ENCODE peak calls at places on chromosome 13, in six cellular contexts. One of them, this sample, is unnamed.

GRCh38 chr13:113118328-113119021 is 4.1 kb upstream of the F10 start:
- DNase-seq in H1: peak; percentile 41
- DNase-seq in HepG2: no peak
- DNase-seq in SK-N-SH: no peak
- DNase-seq in K562: no peak
- DNase-seq in GM12878: no peak
- DNase-seq in this sample: no peak

GRCh38 chr13:112688560-112689497 is 1.0 kb upstream of the ATP11A start:
- DNase-seq in H1: peak; percentile 65
- DNase-seq in HepG2: peak; percentile 24
- DNase-seq in K562: peak; percentile 19
- DNase-seq in SK-N-SH: no peak
- DNase-seq in GM12878: no peak
- DNase-seq in this sample: peak; percentile 85

GRCh38 chr13:31038834-31039552 is 106.5 kb downstream of the TEX26 start:
- DNase-seq in H1: no peak
- DNase-seq in GM12878: peak; percentile 84
- DNase-seq in HepG2: no peak
- DNase-seq in SK-N-SH: no peak
- DNase-seq in K562: no peak
- DNase-seq in this sample: peak; percentile 83

GRCh38 chr13:95677564-95678386 is 836 bp downstream of the DNAJC3 start:
- DNase-seq in K562: no peak
- DNase-seq in SK-N-SH: no peak
- DNase-seq in GM12878: no peak
- DNase-seq in H1: no peak
- DNase-seq in HepG2: no peak
- DNase-seq in this sample: no peak

GRCh38 chr13:20713014-20713376 is 9.5 kb downstream of the IL17D start:
- DNase-seq in GM12878: no peak
- DNase-seq in SK-N-SH: no peak
- DNase-seq in H1: no peak
- DNase-seq in K562: no peak
- DNase-seq in HepG2: no peak
- DNase-seq in this sample: no peak

GRCh38 chr13:114089751-114090400 is 42.5 kb downstream of the RASA3 start:
- DNase-seq in SK-N-SH: no peak
- DNase-seq in K562: no peak
- DNase-seq in GM12878: no peak
- DNase-seq in HepG2: no peak
- DNase-seq in H1: no peak
- DNase-seq in this sample: no peak

GRCh38 chr13:43154083-43154739 is 130.8 kb downstream of the DNAJC15 start:
- DNase-seq in H1: no peak
- DNase-seq in K562: no peak
- DNase-seq in HepG2: no peak
- DNase-seq in GM12878: no peak
- DNase-seq in SK-N-SH: no peak
- DNase-seq in this sample: no peak

GRCh38 chr13:35164324-35164932 is 222.4 kb downstream of the NBEA start:
- DNase-seq in GM12878: peak; percentile 40
- DNase-seq in HepG2: peak; percentile 20
- DNase-seq in K562: peak; percentile 6
- DNase-seq in H1: no peak
- DNase-seq in SK-N-SH: peak; percentile 16
- DNase-seq in this sample: peak; percentile 1

GRCh38 chr13:95204231-95204765 is 97.0 kb downstream of the ABCC4 start:
- DNase-seq in K562: no peak
- DNase-seq in GM12878: no peak
- DNase-seq in SK-N-SH: no peak
- DNase-seq in H1: no peak
- DNase-seq in HepG2: no peak
- DNase-seq in this sample: peak; percentile 71

GRCh38 chr13:46172531-46172991 is 9.4 kb downstream of the LCP1 start:
- DNase-seq in GM12878: no peak
- DNase-seq in SK-N-SH: no peak
- DNase-seq in HepG2: no peak
- DNase-seq in H1: no peak
- DNase-seq in K562: no peak
- DNase-seq in this sample: peak; percentile 56

GRCh38 chr13:43369319-43369718 is 345.9 kb downstream of the DNAJC15 start:
- DNase-seq in K562: no peak
- DNase-seq in SK-N-SH: no peak
- DNase-seq in H1: no peak
- DNase-seq in HepG2: no peak
- DNase-seq in GM12878: no peak
- DNase-seq in this sample: no peak

GRCh38 chr13:44050450-44051063 is 170.9 kb downstream of the LACC1 start:
- DNase-seq in SK-N-SH: peak; percentile 33
- DNase-seq in GM12878: no peak
- DNase-seq in HepG2: peak; percentile 7
- DNase-seq in K562: peak; percentile 4
- DNase-seq in H1: no peak
- DNase-seq in this sample: no peak

GRCh38 chr13:109610517-109610916 is 175.9 kb downstream of the IRS2 start:
- DNase-seq in K562: peak; percentile 12
- DNase-seq in GM12878: no peak
- DNase-seq in H1: peak; percentile 59
- DNase-seq in HepG2: no peak
- DNase-seq in SK-N-SH: peak; percentile 11
- DNase-seq in this sample: peak; percentile 51

GRCh38 chr13:62875118-62875640 is 1459.5 kb upstream of the PCDH20 start:
- DNase-seq in SK-N-SH: no peak
- DNase-seq in K562: no peak
- DNase-seq in H1: no peak
- DNase-seq in HepG2: no peak
- DNase-seq in GM12878: no peak
- DNase-seq in this sample: no peak

GRCh38 chr13:75489502-75490263 is 7.7 kb upstream of the TBC1D4 start:
- DNase-seq in GM12878: peak; percentile 76
- DNase-seq in K562: no peak
- DNase-seq in HepG2: peak; percentile 46
- DNase-seq in H1: no peak
- DNase-seq in SK-N-SH: no peak
- DNase-seq in this sample: no peak

GRCh38 chr13:114142640-114143490 is 10.4 kb upstream of the RASA3 start:
- DNase-seq in SK-N-SH: peak; percentile 25
- DNase-seq in HepG2: no peak
- DNase-seq in GM12878: no peak
- DNase-seq in H1: peak; percentile 46
- DNase-seq in K562: no peak
- DNase-seq in this sample: no peak

GRCh38 chr13:62829476-62829875 is 1413.8 kb upstream of the PCDH20 start:
- DNase-seq in HepG2: no peak
- DNase-seq in K562: no peak
- DNase-seq in GM12878: no peak
- DNase-seq in SK-N-SH: no peak
- DNase-seq in H1: no peak
- DNase-seq in this sample: no peak

GRCh38 chr13:88979465-88980180 is 1308.5 kb downstream of the SLITRK5 start:
- DNase-seq in SK-N-SH: peak; percentile 6
- DNase-seq in K562: no peak
- DNase-seq in GM12878: no peak
- DNase-seq in H1: no peak
- DNase-seq in HepG2: no peak
- DNase-seq in this sample: no peak

GRCh38 chr13:85535306-85535705 is 263.9 kb downstream of the SLITRK6 start:
- DNase-seq in GM12878: no peak
- DNase-seq in HepG2: no peak
- DNase-seq in SK-N-SH: no peak
- DNase-seq in H1: no peak
- DNase-seq in K562: no peak
- DNase-seq in this sample: no peak

GRCh38 chr13:98821372-98822237 is 69.1 kb upstream of the SLC15A1 start:
- DNase-seq in GM12878: no peak
- DNase-seq in SK-N-SH: peak; percentile 45
- DNase-seq in H1: no peak
- DNase-seq in K562: no peak
- DNase-seq in HepG2: peak; percentile 51
- DNase-seq in this sample: no peak

GRCh38 chr13:99157046-99157445 is 43.6 kb upstream of the UBAC2 start:
- DNase-seq in H1: no peak
- DNase-seq in SK-N-SH: no peak
- DNase-seq in HepG2: no peak
- DNase-seq in GM12878: no peak
- DNase-seq in K562: no peak
- DNase-seq in this sample: no peak

GRCh38 chr13:81745391-81745790 is 1404.5 kb upstream of the SPRY2 start:
- DNase-seq in SK-N-SH: no peak
- DNase-seq in H1: no peak
- DNase-seq in K562: no peak
- DNase-seq in GM12878: no peak
- DNase-seq in HepG2: no peak
- DNase-seq in this sample: no peak
- TF ChIP-seq GABPA in SK-N-SH: no peak
- TF ChIP-seq GABPA in H1: no peak
- TF ChIP-seq GABPA in K562: no peak
- TF ChIP-seq GABPA in GM12878: no peak
- TF ChIP-seq GABPA in HepG2: no peak
- TF ChIP-seq GABPA in this sample: no peak

GRCh38 chr13:27171830-27172494 is 351 bp upstream of the USP12 start:
- DNase-seq in H1: peak; percentile 90
- DNase-seq in SK-N-SH: peak; percentile 96
- DNase-seq in GM12878: no peak
- DNase-seq in HepG2: peak; percentile 62
- DNase-seq in K562: peak; percentile 81
- DNase-seq in this sample: peak; percentile 64
- TF ChIP-seq CTCF in H1: no peak
- TF ChIP-seq CTCF in SK-N-SH: peak; percentile 18
- TF ChIP-seq CTCF in GM12878: peak; percentile 7
- TF ChIP-seq CTCF in HepG2: peak; percentile 59
- TF ChIP-seq CTCF in K562: no peak
- TF ChIP-seq CTCF in this sample: no peak

DNA sequence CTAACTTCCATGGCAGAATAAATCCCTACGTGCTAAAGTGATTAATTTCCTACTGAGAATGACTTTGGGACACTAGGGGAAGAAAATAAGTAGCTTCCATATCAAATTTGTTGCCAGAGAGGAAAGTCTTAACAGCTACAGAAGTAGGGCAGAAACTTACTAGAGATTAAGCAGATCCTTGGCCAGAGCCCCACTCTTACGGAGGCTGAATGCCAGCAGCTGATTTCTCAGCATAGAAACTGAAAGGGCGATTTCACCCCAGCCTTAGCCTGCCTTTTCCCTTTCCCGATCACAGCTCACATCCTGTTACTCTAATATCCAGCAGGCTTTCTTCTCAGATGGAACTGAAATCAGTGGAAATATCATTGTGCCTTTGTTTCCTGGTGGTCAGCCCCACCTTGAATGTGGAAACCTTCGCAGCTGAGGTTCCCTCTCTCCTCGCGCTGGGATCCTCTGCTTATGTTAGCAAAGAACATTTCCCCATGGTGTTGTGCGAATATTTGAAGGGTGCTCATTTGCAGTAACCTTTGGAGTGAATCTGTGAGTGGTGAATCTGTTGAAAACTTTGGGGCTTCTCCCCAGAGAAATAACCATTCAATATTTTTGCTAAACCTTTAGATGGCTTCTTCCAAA is 8.4 kb downstream of the FAM124A start:
- DNase-seq in GM12878: no peak
- DNase-seq in HepG2: no peak
- DNase-seq in H1: no peak
- DNase-seq in K562: no peak
- DNase-seq in SK-N-SH: no peak
- DNase-seq in this sample: no peak
- TF ChIP-seq GABPA in GM12878: no peak
- TF ChIP-seq GABPA in HepG2: no peak
- TF ChIP-seq GABPA in H1: no peak
- TF ChIP-seq GABPA in K562: no peak
- TF ChIP-seq GABPA in SK-N-SH: no peak
- TF ChIP-seq GABPA in this sample: no peak

DNA sequence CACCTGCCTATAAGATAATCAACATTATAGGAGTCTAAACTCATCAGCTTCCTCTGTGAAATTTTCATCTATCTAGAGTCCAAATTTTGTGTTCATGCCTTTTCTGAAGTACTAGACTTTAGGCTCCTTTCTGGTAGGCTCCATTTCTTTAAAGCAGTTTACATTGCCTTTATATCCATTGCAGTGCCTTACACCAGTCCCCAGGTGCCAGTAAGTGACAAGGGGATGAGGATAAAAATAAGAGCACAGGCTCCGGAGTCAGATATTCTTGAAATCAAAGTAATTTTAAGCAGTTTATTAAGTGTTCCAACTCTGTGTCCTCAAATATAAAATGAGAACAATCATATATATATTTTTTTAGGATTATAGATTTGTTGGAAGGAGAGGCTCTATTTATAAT is 10.6 kb upstream of the CYSLTR2 start:
- DNase-seq in HepG2: no peak
- DNase-seq in SK-N-SH: no peak
- DNase-seq in K562: no peak
- DNase-seq in GM12878: no peak
- DNase-seq in H1: no peak
- DNase-seq in this sample: no peak
- TF ChIP-seq CTCF in HepG2: no peak
- TF ChIP-seq CTCF in SK-N-SH: no peak
- TF ChIP-seq CTCF in K562: no peak
- TF ChIP-seq CTCF in GM12878: no peak
- TF ChIP-seq CTCF in H1: no peak
- TF ChIP-seq CTCF in this sample: no peak

DNA sequence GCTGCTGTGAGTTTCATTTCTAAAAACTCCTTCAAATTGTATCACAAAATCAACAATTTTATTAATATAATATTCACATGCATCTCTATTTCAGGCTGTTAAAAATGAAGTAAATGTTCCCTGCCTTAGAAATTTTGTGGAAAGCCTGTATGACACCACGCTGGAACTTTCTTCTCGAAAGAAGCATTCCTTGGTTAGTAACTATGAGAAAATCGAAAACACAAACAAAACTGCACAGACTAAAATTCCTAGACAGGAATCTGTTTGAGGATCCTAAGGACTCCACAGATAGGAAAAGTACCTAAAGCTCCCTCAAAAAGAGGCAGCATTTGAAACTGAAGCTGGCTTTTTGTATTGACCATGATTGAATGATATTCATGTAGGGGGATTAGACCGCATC is 103.4 kb downstream of the FRY start:
- DNase-seq in SK-N-SH: no peak
- DNase-seq in HepG2: no peak
- DNase-seq in K562: no peak
- DNase-seq in H1: no peak
- DNase-seq in GM12878: no peak
- DNase-seq in this sample: no peak
- TF ChIP-seq GABPA in SK-N-SH: no peak
- TF ChIP-seq GABPA in HepG2: no peak
- TF ChIP-seq GABPA in K562: no peak
- TF ChIP-seq GABPA in H1: no peak
- TF ChIP-seq GABPA in GM12878: no peak
- TF ChIP-seq GABPA in this sample: no peak

This sample was measured in HL-60.